ENCODE peak calls at places on chromosomes 7 and 10, in four cellular contexts. I, M, Q and D are unnamed samples.

GRCh38 chr10:46518028-46518725 is 38.3 kb downstream of the GPRIN2 start:
- DNase-seq in Q (no peak), I (no peak), M (no peak), D (no peak)

GRCh38 chr7:105198223-105198622 is 184.2 kb downstream of the KMT2E start:
- DNase-seq in Q (peak), M (no peak), I (no peak), D (no peak)

GRCh38 chr7:149846021-149846420 is 7.8 kb downstream of the ZNF862 start:
- DNase-seq in M (no peak), Q (no peak), I (no peak), D (no peak)

GRCh38 chr7:13915891-13916290 is 73.6 kb downstream of the ETV1 start:
- DNase-seq in M (no peak), I (no peak), Q (no peak), D (no peak)

GRCh38 chr7:30168800-30169584 is 34.2 kb downstream of the MTURN start:
- DNase-seq in I (no peak), M (no peak), Q (no peak), D (no peak)

GRCh38 chr7:1873857-1874521 is 203.9 kb downstream of the ELFN1 start:
- DNase-seq in M (no peak), Q (no peak), I (no peak), D (no peak)

GRCh38 chr10:86520871-86521619 is 547 bp downstream of the WAPL start:
- DNase-seq in I (no peak), M (peak), Q (peak), D (peak)

GRCh38 chr10:43138757-43139241 is 554 bp downstream of the CSGALNACT2 start:
- DNase-seq in Q (no peak), I (no peak), M (peak), D (no peak)

GRCh38 chr7:66152538-66153191 is 38.0 kb downstream of the CRCP start:
- DNase-seq in M (no peak), I (no peak), Q (no peak), D (no peak)

DNA sequence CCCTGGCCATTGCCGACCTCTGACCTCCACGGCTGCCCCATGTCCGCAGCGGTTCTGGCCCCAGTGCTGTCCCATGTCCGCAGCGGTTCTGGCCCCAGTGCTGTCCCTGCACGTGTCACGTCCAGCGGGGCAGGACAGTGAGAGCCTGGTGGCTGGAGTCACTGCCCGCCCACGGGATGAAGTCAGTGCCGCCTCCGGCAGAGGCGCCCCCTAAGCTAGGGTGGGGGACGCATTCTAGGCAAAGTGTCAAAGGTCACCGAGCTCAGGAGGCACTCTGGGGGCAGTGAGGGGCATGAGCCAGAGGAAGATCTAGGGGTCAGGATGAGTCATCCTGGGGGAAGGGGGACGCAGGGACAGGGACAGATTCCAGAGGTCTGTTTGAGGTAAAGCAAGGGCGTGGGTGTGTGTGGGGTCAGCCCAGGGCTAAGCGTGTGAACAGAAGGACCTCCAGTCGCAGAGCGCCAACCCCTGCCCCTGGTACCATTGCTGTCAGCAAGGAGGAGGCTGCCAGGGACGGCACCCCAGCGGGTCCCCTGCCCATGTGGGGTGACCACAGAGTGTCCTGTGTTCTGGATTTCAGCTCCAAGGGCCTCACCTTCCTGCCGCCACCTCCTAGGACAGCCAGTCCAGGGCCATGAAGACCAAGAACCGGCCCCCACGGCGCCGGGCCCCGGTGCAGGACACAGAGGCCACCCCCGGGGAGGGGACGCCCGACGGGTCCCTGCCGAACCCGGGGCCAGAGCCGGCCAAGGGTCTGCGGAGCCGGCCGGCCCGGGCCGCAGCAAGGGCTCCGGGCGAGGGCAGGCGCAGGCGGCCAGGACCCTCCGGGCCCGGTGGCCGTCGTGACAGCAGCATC is 665 bp downstream of the BHLHA15 start:
- DNase-seq in Q (peak), M (peak), I (no peak), D (no peak)
- TF ChIP-seq TARDBP in Q (peak), M (no peak), I (no peak), D (no peak)

GRCh38 chr7:68691261-68692216 is 906.7 kb upstream of the AUTS2 start:
- DNase-seq in M (no peak), Q (no peak), I (no peak), D (no peak)

GRCh38 chr7:68684246-68684850 is 913.9 kb upstream of the AUTS2 start:
- DNase-seq in Q (no peak), M (no peak), I (no peak), D (no peak)

GRCh38 chr7:68688416-68689086 is 909.7 kb upstream of the AUTS2 start:
- DNase-seq in I (no peak), Q (no peak), M (no peak), D (no peak)

GRCh38 chr7:68692511-68692910 is 905.8 kb upstream of the AUTS2 start:
- DNase-seq in Q (no peak), I (no peak), M (no peak), D (no peak)

GRCh38 chr7:68689087-68689433 is 909.2 kb upstream of the AUTS2 start:
- DNase-seq in M (no peak), Q (no peak), I (no peak), D (no peak)
- TF ChIP-seq TARDBP in M (no peak), Q (no peak), I (no peak), D (no peak)

GRCh38 chr10:95243318-95243617 is 47.5 kb downstream of the PDLIM1 start:
- DNase-seq in Q (no peak), I (no peak), M (no peak), D (no peak)

GRCh38 chr10:95240811-95241210 is 46.8 kb downstream of the ACSM6 start:
- DNase-seq in Q (no peak), M (no peak), I (no peak), D (no peak)

GRCh38 chr10:95244152-95244551 is 46.7 kb downstream of the PDLIM1 start:
- DNase-seq in I (no peak), M (no peak), Q (no peak), D (no peak)

GRCh38 chr10:95242581-95243317 is 48.1 kb downstream of the PDLIM1 start:
- DNase-seq in M (peak), I (no peak), Q (peak), D (peak)

DNA sequence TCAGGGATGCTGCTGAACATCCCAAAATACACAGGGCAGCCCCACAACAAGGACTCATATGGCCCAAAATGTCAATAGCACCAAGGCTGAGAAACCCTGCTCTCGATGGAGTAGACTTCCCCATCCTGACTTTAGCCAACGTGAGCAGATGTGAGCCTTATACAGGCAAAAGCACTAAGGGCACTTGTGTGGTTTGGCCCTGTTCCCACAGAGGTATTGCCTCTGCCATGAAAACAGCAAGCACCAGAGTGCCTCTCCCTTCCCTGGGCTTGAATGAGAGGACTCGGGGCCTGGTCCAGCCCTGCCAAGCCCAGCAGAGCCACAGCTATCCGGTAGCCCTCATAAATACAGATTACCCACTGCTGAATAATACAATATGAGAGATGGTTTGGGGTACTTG is 47.5 kb downstream of the ACSM6 start:
- DNase-seq in M (no peak), Q (no peak), I (no peak), D (no peak)
- TF ChIP-seq TARDBP in M (no peak), Q (no peak), I (no peak), D (no peak)

GRCh38 chr7:43119371-43120069 is 7.1 kb downstream of the HECW1 start:
- DNase-seq in Q (no peak), M (no peak), I (no peak), D (no peak)
- TF ChIP-seq TARDBP in Q (no peak), M (no peak), I (no peak), D (no peak)

GRCh38 chr7:44639701-44640321 is 33.4 kb downstream of the OGDH start:
- DNase-seq in Q (peak), I (no peak), M (no peak), D (no peak)

GRCh38 chr7:44645696-44646095 is 39.3 kb downstream of the OGDH start:
- DNase-seq in M (no peak), Q (no peak), I (no peak), D (no peak)

GRCh38 chr7:44646176-44646920 is 39.9 kb downstream of the OGDH start:
- DNase-seq in Q (no peak), I (no peak), M (no peak), D (no peak)

GRCh38 chr7:44645254-44645653 is 38.8 kb downstream of the OGDH start:
- DNase-seq in Q (no peak), M (no peak), I (no peak), D (no peak)

GRCh38 chr7:44643206-44643605 is 36.8 kb downstream of the OGDH start:
- DNase-seq in I (no peak), Q (no peak), M (no peak), D (no peak)
- TF ChIP-seq TARDBP in I (no peak), Q (no peak), M (no peak), D (no peak)

GRCh38 chr10:104259999-104260774 is 5.5 kb downstream of the GSTO1 start:
- DNase-seq in I (no peak), M (no peak), Q (no peak), D (no peak)

GRCh38 chr10:104259456-104259855 is 4.8 kb downstream of the GSTO1 start:
- DNase-seq in I (no peak), M (no peak), Q (no peak), D (no peak)

GRCh38 chr10:104262055-104262454 is 6.9 kb upstream of the GSTO2 start:
- DNase-seq in M (no peak), Q (no peak), I (no peak), D (no peak)

GRCh38 chr10:104258209-104258608 is 3.5 kb downstream of the GSTO1 start:
- DNase-seq in I (no peak), Q (no peak), M (no peak), D (no peak)

GRCh38 chr10:104260775-104261115 is 6.1 kb downstream of the GSTO1 start:
- DNase-seq in M (peak), I (no peak), Q (no peak), D (no peak)
- TF ChIP-seq TARDBP in M (no peak), I (no peak), Q (no peak), D (no peak)

GRCh38 chr7:84790873-84791272 is 396.0 kb downstream of the SEMA3D start:
- DNase-seq in I (no peak), M (no peak), Q (no peak), D (no peak)
- TF ChIP-seq TARDBP in I (no peak), M (no peak), Q (no peak), D (no peak)

GRCh38 chr10:54985732-54986131 is 184.7 kb upstream of the PCDH15 start:
- DNase-seq in I (no peak), M (no peak), Q (peak), D (no peak)

DNA sequence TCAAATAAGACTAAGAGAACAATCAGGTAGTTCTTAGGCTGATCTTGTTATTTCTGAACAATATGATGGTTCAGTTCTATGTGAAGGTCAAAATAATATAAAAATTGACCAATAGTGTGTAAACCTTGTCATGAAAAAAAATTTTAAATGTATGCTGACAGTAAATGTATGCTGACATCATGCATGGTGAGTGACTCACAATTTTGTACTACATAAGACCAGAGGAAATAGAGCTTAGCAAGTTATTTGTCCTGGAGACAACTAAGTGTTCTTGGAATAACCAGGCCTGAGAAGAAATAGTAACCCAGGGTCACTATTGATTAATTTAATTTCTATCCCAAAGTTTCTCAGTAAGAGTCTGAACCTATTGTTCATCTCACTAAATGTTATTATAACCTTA is 182.2 kb upstream of the PCDH15 start:
- DNase-seq in Q (no peak), I (no peak), M (no peak), D (no peak)
- TF ChIP-seq TARDBP in Q (no peak), I (no peak), M (no peak), D (no peak)

DNA sequence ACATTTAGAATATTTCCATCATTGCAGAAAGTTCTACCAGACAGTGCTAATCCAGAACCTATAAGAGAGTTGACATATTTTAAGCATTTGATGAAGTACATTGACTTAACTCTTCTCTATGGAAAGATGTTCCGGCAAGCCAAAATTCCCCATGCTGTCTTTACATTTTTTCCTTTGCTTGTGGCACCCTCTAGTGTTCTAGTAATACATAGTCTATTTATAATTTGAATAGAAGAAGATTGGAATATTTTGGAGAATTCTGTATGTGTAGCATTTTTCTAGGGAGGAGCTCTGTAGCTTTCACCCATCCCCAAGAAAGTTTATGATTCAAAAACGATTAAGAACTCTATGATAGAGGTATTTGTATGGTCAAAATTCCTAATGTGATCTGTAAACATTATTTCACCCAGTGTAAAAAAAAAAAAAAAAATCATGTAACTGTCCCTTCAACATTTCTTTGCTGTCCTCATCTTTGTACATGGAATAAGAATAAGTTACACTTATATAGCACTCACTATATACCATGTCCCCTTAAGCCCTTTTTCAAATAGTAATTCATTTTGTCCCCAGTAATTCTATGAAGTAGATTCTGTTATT is 33.2 kb downstream of the NRF1 start:
- DNase-seq in I (no peak), Q (peak), M (no peak), D (no peak)
- TF ChIP-seq TARDBP in I (no peak), Q (no peak), M (no peak), D (no peak)

DNA sequence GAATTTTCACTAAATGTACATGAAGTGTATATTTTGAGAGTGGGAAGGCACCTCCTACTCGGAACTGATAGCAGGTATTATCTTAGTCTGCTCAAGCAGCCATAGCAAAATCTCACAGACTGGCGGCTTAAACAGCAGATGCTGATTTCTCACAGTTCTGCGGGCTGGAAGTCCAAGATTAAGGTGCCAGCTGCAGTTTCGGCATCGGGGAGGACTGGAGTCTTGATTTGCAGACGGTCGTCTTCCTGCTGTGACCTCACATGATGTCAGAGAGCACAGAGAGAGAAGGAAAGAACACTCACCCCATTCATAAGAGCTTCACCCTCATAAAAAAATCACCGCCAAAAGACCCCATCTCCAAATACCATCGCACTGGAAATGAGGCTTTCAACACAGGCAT is 216.5 kb upstream of the PITRM1 start:
- DNase-seq in I (no peak), Q (no peak), M (no peak), D (no peak)
- TF ChIP-seq TARDBP in I (no peak), Q (no peak), M (no peak), D (no peak)